ENCODE peak calls at places on chromosomes 1 and 21, in eight cellular contexts. One of them, this sample, is unnamed.

GRCh38 chr1:184497962-184498723 is 111.3 kb downstream of the C1orf21 start:
- DNase-seq in hippocampal formation: no peak
- DNase-seq in brain pericyte: no peak
- DNase-seq in stimulated activated CD4-positive, alpha-beta T cell treated with anti-CD3 and anti-CD28 coated beads, Interleukin-2, amount 100 ng/mL, for 48 hours: no peak
- DNase-seq in transverse colon: no peak
- DNase-seq in hepatocyte: no peak
- DNase-seq in mammary epithelial cell: no peak
- DNase-seq in NCI-H1092 treated with DMSO at 0.1 percent for 48 hours: no peak
- DNase-seq in this sample: no peak

GRCh38 chr1:154361357-154361756 is 36.0 kb downstream of the ATP8B2 start:
- DNase-seq in transverse colon: no peak
- DNase-seq in brain pericyte: no peak
- DNase-seq in NCI-H1092 treated with DMSO at 0.1 percent for 48 hours: no peak
- DNase-seq in mammary epithelial cell: no peak
- DNase-seq in stimulated activated CD4-positive, alpha-beta T cell treated with anti-CD3 and anti-CD28 coated beads, Interleukin-2, amount 100 ng/mL, for 48 hours: no peak
- DNase-seq in hippocampal formation: no peak
- DNase-seq in hepatocyte: no peak
- DNase-seq in this sample: no peak

GRCh38 chr1:88655685-88656299 is 28.3 kb upstream of the PKN2 start:
- DNase-seq in mammary epithelial cell: no peak
- DNase-seq in brain pericyte: no peak
- DNase-seq in transverse colon: no peak
- DNase-seq in hepatocyte: peak
- DNase-seq in NCI-H1092 treated with DMSO at 0.1 percent for 48 hours: peak
- DNase-seq in stimulated activated CD4-positive, alpha-beta T cell treated with anti-CD3 and anti-CD28 coated beads, Interleukin-2, amount 100 ng/mL, for 48 hours: no peak
- DNase-seq in hippocampal formation: no peak
- DNase-seq in this sample: no peak

GRCh38 chr1:156212833-156213643 is at the start of gene PMF1:
- DNase-seq in NCI-H1092 treated with DMSO at 0.1 percent for 48 hours: peak
- DNase-seq in stimulated activated CD4-positive, alpha-beta T cell treated with anti-CD3 and anti-CD28 coated beads, Interleukin-2, amount 100 ng/mL, for 48 hours: peak
- DNase-seq in brain pericyte: peak
- DNase-seq in hepatocyte: peak
- DNase-seq in transverse colon: peak
- DNase-seq in mammary epithelial cell: peak
- DNase-seq in hippocampal formation: peak
- DNase-seq in this sample: peak

GRCh38 chr1:34929497-34929852 is at the start of gene DLGAP3:
- DNase-seq in NCI-H1092 treated with DMSO at 0.1 percent for 48 hours: peak
- DNase-seq in transverse colon: no peak
- DNase-seq in mammary epithelial cell: no peak
- DNase-seq in hepatocyte: peak
- DNase-seq in hippocampal formation: no peak
- DNase-seq in stimulated activated CD4-positive, alpha-beta T cell treated with anti-CD3 and anti-CD28 coated beads, Interleukin-2, amount 100 ng/mL, for 48 hours: no peak
- DNase-seq in brain pericyte: no peak
- DNase-seq in this sample: no peak

GRCh38 chr1:212774584-212774983 is 17.0 kb downstream of the NSL1 start:
- DNase-seq in brain pericyte: no peak
- DNase-seq in hippocampal formation: no peak
- DNase-seq in mammary epithelial cell: no peak
- DNase-seq in hepatocyte: no peak
- DNase-seq in NCI-H1092 treated with DMSO at 0.1 percent for 48 hours: no peak
- DNase-seq in transverse colon: no peak
- DNase-seq in stimulated activated CD4-positive, alpha-beta T cell treated with anti-CD3 and anti-CD28 coated beads, Interleukin-2, amount 100 ng/mL, for 48 hours: no peak
- DNase-seq in this sample: no peak

GRCh38 chr1:22500476-22500875 is 48.8 kb downstream of the ZBTB40 start:
- DNase-seq in hippocampal formation: no peak
- DNase-seq in brain pericyte: no peak
- DNase-seq in hepatocyte: peak
- DNase-seq in stimulated activated CD4-positive, alpha-beta T cell treated with anti-CD3 and anti-CD28 coated beads, Interleukin-2, amount 100 ng/mL, for 48 hours: no peak
- DNase-seq in NCI-H1092 treated with DMSO at 0.1 percent for 48 hours: peak
- DNase-seq in mammary epithelial cell: peak
- DNase-seq in transverse colon: peak
- DNase-seq in this sample: no peak

GRCh38 chr21:23578027-23578426 is 2029.3 kb downstream of the MRPL39 start:
- DNase-seq in transverse colon: no peak
- DNase-seq in hepatocyte: no peak
- DNase-seq in NCI-H1092 treated with DMSO at 0.1 percent for 48 hours: peak
- DNase-seq in stimulated activated CD4-positive, alpha-beta T cell treated with anti-CD3 and anti-CD28 coated beads, Interleukin-2, amount 100 ng/mL, for 48 hours: no peak
- DNase-seq in mammary epithelial cell: no peak
- DNase-seq in brain pericyte: no peak
- DNase-seq in hippocampal formation: no peak
- DNase-seq in this sample: no peak

GRCh38 chr1:48602349-48602748 is 130.3 kb upstream of the SPATA6 start:
- DNase-seq in hepatocyte: no peak
- DNase-seq in stimulated activated CD4-positive, alpha-beta T cell treated with anti-CD3 and anti-CD28 coated beads, Interleukin-2, amount 100 ng/mL, for 48 hours: no peak
- DNase-seq in transverse colon: no peak
- DNase-seq in mammary epithelial cell: no peak
- DNase-seq in hippocampal formation: no peak
- DNase-seq in NCI-H1092 treated with DMSO at 0.1 percent for 48 hours: no peak
- DNase-seq in brain pericyte: no peak
- DNase-seq in this sample: no peak

GRCh38 chr1:228014235-228014930 is 7.6 kb downstream of the WNT3A start:
- DNase-seq in brain pericyte: no peak
- DNase-seq in NCI-H1092 treated with DMSO at 0.1 percent for 48 hours: peak
- DNase-seq in hepatocyte: peak
- DNase-seq in mammary epithelial cell: peak
- DNase-seq in transverse colon: no peak
- DNase-seq in stimulated activated CD4-positive, alpha-beta T cell treated with anti-CD3 and anti-CD28 coated beads, Interleukin-2, amount 100 ng/mL, for 48 hours: no peak
- DNase-seq in hippocampal formation: peak
- DNase-seq in this sample: no peak

GRCh38 chr1:30550365-30551220 is 172.8 kb downstream of the MATN1 start:
- DNase-seq in mammary epithelial cell: no peak
- DNase-seq in hippocampal formation: no peak
- DNase-seq in stimulated activated CD4-positive, alpha-beta T cell treated with anti-CD3 and anti-CD28 coated beads, Interleukin-2, amount 100 ng/mL, for 48 hours: no peak
- DNase-seq in hepatocyte: no peak
- DNase-seq in NCI-H1092 treated with DMSO at 0.1 percent for 48 hours: no peak
- DNase-seq in transverse colon: no peak
- DNase-seq in brain pericyte: no peak
- DNase-seq in this sample: no peak

GRCh38 chr21:45155910-45156309 is 81.5 kb downstream of the ADARB1 start:
- DNase-seq in stimulated activated CD4-positive, alpha-beta T cell treated with anti-CD3 and anti-CD28 coated beads, Interleukin-2, amount 100 ng/mL, for 48 hours: no peak
- DNase-seq in hepatocyte: no peak
- DNase-seq in transverse colon: no peak
- DNase-seq in NCI-H1092 treated with DMSO at 0.1 percent for 48 hours: no peak
- DNase-seq in mammary epithelial cell: no peak
- DNase-seq in hippocampal formation: no peak
- DNase-seq in brain pericyte: no peak
- DNase-seq in this sample: no peak

GRCh38 chr1:192952646-192953045 is 106.5 kb downstream of the UCHL5 start:
- DNase-seq in stimulated activated CD4-positive, alpha-beta T cell treated with anti-CD3 and anti-CD28 coated beads, Interleukin-2, amount 100 ng/mL, for 48 hours: no peak
- DNase-seq in hippocampal formation: no peak
- DNase-seq in mammary epithelial cell: no peak
- DNase-seq in NCI-H1092 treated with DMSO at 0.1 percent for 48 hours: no peak
- DNase-seq in brain pericyte: no peak
- DNase-seq in transverse colon: no peak
- DNase-seq in hepatocyte: no peak
- DNase-seq in this sample: no peak

GRCh38 chr1:61392417-61393242 is 310.3 kb downstream of the NFIA start:
- DNase-seq in mammary epithelial cell: no peak
- DNase-seq in brain pericyte: no peak
- DNase-seq in NCI-H1092 treated with DMSO at 0.1 percent for 48 hours: no peak
- DNase-seq in hippocampal formation: no peak
- DNase-seq in stimulated activated CD4-positive, alpha-beta T cell treated with anti-CD3 and anti-CD28 coated beads, Interleukin-2, amount 100 ng/mL, for 48 hours: no peak
- DNase-seq in hepatocyte: no peak
- DNase-seq in transverse colon: no peak
- DNase-seq in this sample: no peak

This sample was measured in activated B cell treated with CpG ODN at 0.5 μM for 24 hours.